ENCODE peak calls at places on chromosome 5, in eight cellular contexts. One of them, this sample, is unnamed.

GRCh38 chr5:99543841-99544240 is 615.0 kb upstream of the CHD1 start:
- DNase-seq in ovary: no peak
- DNase-seq in cardiac fibroblast: peak; percentile 1
- DNase-seq in A549: no peak
- DNase-seq in HFF-Myc: no peak
- DNase-seq in hepatocyte: no peak
- DNase-seq in AG10803: peak; percentile 0
- DNase-seq in right atrium auricular region: no peak
- DNase-seq in this sample: no peak

GRCh38 chr5:76862986-76863385 is 13.2 kb downstream of the S100Z start:
- DNase-seq in ovary: no peak
- DNase-seq in cardiac fibroblast: no peak
- DNase-seq in A549: no peak
- DNase-seq in HFF-Myc: no peak
- DNase-seq in hepatocyte: no peak
- DNase-seq in AG10803: no peak
- DNase-seq in right atrium auricular region: no peak
- DNase-seq in this sample: no peak

GRCh38 chr5:58849995-58850667 is 267.3 kb downstream of the RAB3C start:
- DNase-seq in ovary: no peak
- DNase-seq in cardiac fibroblast: peak; percentile 54
- DNase-seq in A549: peak; percentile 64
- DNase-seq in HFF-Myc: peak; percentile 11
- DNase-seq in hepatocyte: peak; percentile 84
- DNase-seq in AG10803: peak; percentile 12
- DNase-seq in right atrium auricular region: no peak
- DNase-seq in this sample: no peak

GRCh38 chr5:132497488-132497997 is 7.0 kb upstream of the IRF1 start:
- DNase-seq in ovary: peak; percentile 73
- DNase-seq in cardiac fibroblast: peak; percentile 93
- DNase-seq in A549: peak; percentile 82
- DNase-seq in HFF-Myc: peak; percentile 79
- DNase-seq in hepatocyte: peak; percentile 81
- DNase-seq in AG10803: peak; percentile 94
- DNase-seq in right atrium auricular region: peak; percentile 91
- DNase-seq in this sample: peak; percentile 76

GRCh38 chr5:138035605-138036537 is 3.0 kb upstream of the FAM13B start:
- DNase-seq in ovary: peak; percentile 36
- DNase-seq in cardiac fibroblast: peak; percentile 93
- DNase-seq in A549: peak; percentile 93
- DNase-seq in HFF-Myc: peak; percentile 80
- DNase-seq in hepatocyte: peak; percentile 93
- DNase-seq in AG10803: peak; percentile 91
- DNase-seq in right atrium auricular region: peak; percentile 68
- DNase-seq in this sample: peak; percentile 53

GRCh38 chr5:173454764-173455598 is 126.8 kb upstream of the STC2 start:
- DNase-seq in ovary: no peak
- DNase-seq in cardiac fibroblast: peak; percentile 100
- DNase-seq in A549: peak; percentile 93
- DNase-seq in HFF-Myc: peak; percentile 96
- DNase-seq in hepatocyte: peak; percentile 65
- DNase-seq in AG10803: peak; percentile 98
- DNase-seq in right atrium auricular region: peak; percentile 83
- DNase-seq in this sample: peak; percentile 99

GRCh38 chr5:111948517-111948916 is 191.5 kb upstream of the NREP start:
- DNase-seq in ovary: no peak
- DNase-seq in cardiac fibroblast: peak; percentile 97
- DNase-seq in A549: no peak
- DNase-seq in HFF-Myc: peak; percentile 84
- DNase-seq in hepatocyte: no peak
- DNase-seq in AG10803: peak; percentile 99
- DNase-seq in right atrium auricular region: no peak
- DNase-seq in this sample: peak; percentile 97

GRCh38 chr5:170302729-170303501 is 5.3 kb upstream of the LCP2 start:
- DNase-seq in ovary: peak; percentile 71
- DNase-seq in cardiac fibroblast: no peak
- DNase-seq in A549: no peak
- DNase-seq in HFF-Myc: no peak
- DNase-seq in hepatocyte: no peak
- DNase-seq in AG10803: no peak
- DNase-seq in right atrium auricular region: no peak
- DNase-seq in this sample: no peak

GRCh38 chr5:68554566-68555279 is 339.2 kb downstream of the PIK3R1 start:
- DNase-seq in ovary: no peak
- DNase-seq in cardiac fibroblast: peak; percentile 75
- DNase-seq in A549: peak; percentile 49
- DNase-seq in HFF-Myc: peak; percentile 66
- DNase-seq in hepatocyte: peak; percentile 41
- DNase-seq in AG10803: peak; percentile 89
- DNase-seq in right atrium auricular region: no peak
- DNase-seq in this sample: peak; percentile 49

GRCh38 chr5:89372176-89372575 is 489.2 kb upstream of the MEF2C start:
- DNase-seq in ovary: no peak
- DNase-seq in cardiac fibroblast: peak; percentile 64
- DNase-seq in A549: no peak
- DNase-seq in HFF-Myc: no peak
- DNase-seq in hepatocyte: no peak
- DNase-seq in AG10803: peak; percentile 3
- DNase-seq in right atrium auricular region: no peak
- DNase-seq in this sample: no peak

GRCh38 chr5:107218457-107219193 is 452.1 kb downstream of the EFNA5 start:
- DNase-seq in ovary: no peak
- DNase-seq in cardiac fibroblast: peak; percentile 75
- DNase-seq in A549: peak; percentile 9
- DNase-seq in HFF-Myc: no peak
- DNase-seq in hepatocyte: no peak
- DNase-seq in AG10803: peak; percentile 24
- DNase-seq in right atrium auricular region: no peak
- DNase-seq in this sample: no peak

GRCh38 chr5:56350595-56351170 is 117.6 kb upstream of the ANKRD55 start:
- DNase-seq in ovary: peak; percentile 64
- DNase-seq in cardiac fibroblast: peak; percentile 87
- DNase-seq in A549: peak; percentile 96
- DNase-seq in HFF-Myc: peak; percentile 81
- DNase-seq in hepatocyte: peak; percentile 85
- DNase-seq in AG10803: peak; percentile 70
- DNase-seq in right atrium auricular region: peak; percentile 79
- DNase-seq in this sample: peak; percentile 74

GRCh38 chr5:16784843-16785791 is 151.0 kb downstream of the MYO10 start:
- DNase-seq in ovary: no peak
- DNase-seq in cardiac fibroblast: peak; percentile 20
- DNase-seq in A549: no peak
- DNase-seq in HFF-Myc: no peak
- DNase-seq in hepatocyte: no peak
- DNase-seq in AG10803: no peak
- DNase-seq in right atrium auricular region: no peak
- DNase-seq in this sample: no peak

GRCh38 chr5:9431151-9431495 is 114.8 kb downstream of the SEMA5A start:
- DNase-seq in ovary: no peak
- DNase-seq in cardiac fibroblast: no peak
- DNase-seq in A549: no peak
- DNase-seq in HFF-Myc: no peak
- DNase-seq in hepatocyte: no peak
- DNase-seq in AG10803: no peak
- DNase-seq in right atrium auricular region: no peak
- DNase-seq in this sample: no peak

GRCh38 chr5:39765381-39765780 is 340.6 kb upstream of the DAB2 start:
- DNase-seq in ovary: no peak
- DNase-seq in cardiac fibroblast: peak; percentile 44
- DNase-seq in A549: no peak
- DNase-seq in HFF-Myc: no peak
- DNase-seq in hepatocyte: no peak
- DNase-seq in AG10803: peak; percentile 83
- DNase-seq in right atrium auricular region: no peak
- DNase-seq in this sample: no peak

GRCh38 chr5:8844206-8844605 is 701.7 kb downstream of the SEMA5A start:
- DNase-seq in ovary: no peak
- DNase-seq in cardiac fibroblast: no peak
- DNase-seq in A549: no peak
- DNase-seq in HFF-Myc: no peak
- DNase-seq in hepatocyte: no peak
- DNase-seq in AG10803: no peak
- DNase-seq in right atrium auricular region: no peak
- DNase-seq in this sample: no peak

GRCh38 chr5:102313907-102314306 is 17.8 kb upstream of the SLCO4C1 start:
- DNase-seq in ovary: no peak
- DNase-seq in cardiac fibroblast: no peak
- DNase-seq in A549: no peak
- DNase-seq in HFF-Myc: no peak
- DNase-seq in hepatocyte: no peak
- DNase-seq in AG10803: no peak
- DNase-seq in right atrium auricular region: no peak
- DNase-seq in this sample: no peak

GRCh38 chr5:10663531-10664183 is 97.4 kb downstream of the DAP start:
- DNase-seq in ovary: no peak
- DNase-seq in cardiac fibroblast: peak; percentile 29
- DNase-seq in A549: no peak
- DNase-seq in HFF-Myc: no peak
- DNase-seq in hepatocyte: peak; percentile 35
- DNase-seq in AG10803: peak; percentile 53
- DNase-seq in right atrium auricular region: no peak
- DNase-seq in this sample: peak; percentile 9

GRCh38 chr5:138974227-138975063 is 99.3 kb upstream of the LRRTM2 start:
- DNase-seq in ovary: peak; percentile 75
- DNase-seq in cardiac fibroblast: peak; percentile 60
- DNase-seq in A549: no peak
- DNase-seq in HFF-Myc: no peak
- DNase-seq in hepatocyte: no peak
- DNase-seq in AG10803: peak; percentile 76
- DNase-seq in right atrium auricular region: peak; percentile 78
- DNase-seq in this sample: no peak

GRCh38 chr5:637581-638450 is 25.7 kb downstream of the CEP72 start:
- DNase-seq in ovary: no peak
- DNase-seq in cardiac fibroblast: no peak
- DNase-seq in A549: no peak
- DNase-seq in HFF-Myc: no peak
- DNase-seq in hepatocyte: no peak
- DNase-seq in AG10803: no peak
- DNase-seq in right atrium auricular region: no peak
- DNase-seq in this sample: no peak

GRCh38 chr5:174612686-174613085 is 111.7 kb upstream of the MSX2 start:
- DNase-seq in ovary: no peak
- DNase-seq in cardiac fibroblast: no peak
- DNase-seq in A549: peak; percentile 66
- DNase-seq in HFF-Myc: no peak
- DNase-seq in hepatocyte: peak; percentile 57
- DNase-seq in AG10803: no peak
- DNase-seq in right atrium auricular region: no peak
- DNase-seq in this sample: no peak

GRCh38 chr5:175365866-175366265 is 78.1 kb downstream of the DRD1 start:
- DNase-seq in ovary: no peak
- DNase-seq in cardiac fibroblast: no peak
- DNase-seq in A549: no peak
- DNase-seq in HFF-Myc: no peak
- DNase-seq in hepatocyte: no peak
- DNase-seq in AG10803: no peak
- DNase-seq in right atrium auricular region: no peak
- DNase-seq in this sample: no peak

GRCh38 chr5:31086839-31087415 is 106.6 kb upstream of the CDH6 start:
- DNase-seq in ovary: no peak
- DNase-seq in cardiac fibroblast: no peak
- DNase-seq in A549: no peak
- DNase-seq in HFF-Myc: no peak
- DNase-seq in hepatocyte: no peak
- DNase-seq in AG10803: no peak
- DNase-seq in right atrium auricular region: no peak
- DNase-seq in this sample: no peak

GRCh38 chr5:98489021-98489420 is 284.4 kb upstream of the RGMB start:
- DNase-seq in ovary: no peak
- DNase-seq in cardiac fibroblast: no peak
- DNase-seq in A549: no peak
- DNase-seq in HFF-Myc: peak; percentile 76
- DNase-seq in hepatocyte: no peak
- DNase-seq in AG10803: peak; percentile 58
- DNase-seq in right atrium auricular region: no peak
- DNase-seq in this sample: no peak

GRCh38 chr5:173909205-173909604 is 21.1 kb downstream of the CPEB4 start:
- DNase-seq in ovary: no peak
- DNase-seq in cardiac fibroblast: no peak
- DNase-seq in A549: no peak
- DNase-seq in HFF-Myc: no peak
- DNase-seq in hepatocyte: no peak
- DNase-seq in AG10803: no peak
- DNase-seq in right atrium auricular region: no peak
- DNase-seq in this sample: no peak

GRCh38 chr5:155729684-155730059 is 597.3 kb upstream of the SGCD start:
- DNase-seq in ovary: peak; percentile 36
- DNase-seq in cardiac fibroblast: no peak
- DNase-seq in A549: no peak
- DNase-seq in HFF-Myc: no peak
- DNase-seq in hepatocyte: peak; percentile 39
- DNase-seq in AG10803: peak; percentile 70
- DNase-seq in right atrium auricular region: no peak
- DNase-seq in this sample: no peak

GRCh38 chr5:98836175-98836574 is 62.7 kb downstream of the RGMB start:
- DNase-seq in ovary: no peak
- DNase-seq in cardiac fibroblast: no peak
- DNase-seq in A549: no peak
- DNase-seq in HFF-Myc: no peak
- DNase-seq in hepatocyte: no peak
- DNase-seq in AG10803: no peak
- DNase-seq in right atrium auricular region: no peak
- DNase-seq in this sample: no peak

GRCh38 chr5:65760504-65761275 is 38.7 kb downstream of the NLN start:
- DNase-seq in ovary: no peak
- DNase-seq in cardiac fibroblast: peak; percentile 82
- DNase-seq in A549: peak; percentile 11
- DNase-seq in HFF-Myc: no peak
- DNase-seq in hepatocyte: peak; percentile 29
- DNase-seq in AG10803: peak; percentile 82
- DNase-seq in right atrium auricular region: no peak
- DNase-seq in this sample: no peak
- TF ChIP-seq CTCF in ovary: no peak
- TF ChIP-seq CTCF in cardiac fibroblast: peak; percentile 28
- TF ChIP-seq CTCF in A549: no peak
- TF ChIP-seq CTCF in HFF-Myc: no peak
- TF ChIP-seq CTCF in hepatocyte: peak; percentile 27
- TF ChIP-seq CTCF in AG10803: peak; percentile 65
- TF ChIP-seq CTCF in right atrium auricular region: no peak
- TF ChIP-seq CTCF in this sample: peak; percentile 21

GRCh38 chr5:127519527-127519926 is 2.1 kb downstream of the PRRC1 start:
- DNase-seq in ovary: no peak
- DNase-seq in cardiac fibroblast: peak; percentile 33
- DNase-seq in A549: no peak
- DNase-seq in HFF-Myc: no peak
- DNase-seq in hepatocyte: no peak
- DNase-seq in AG10803: peak; percentile 34
- DNase-seq in right atrium auricular region: no peak
- DNase-seq in this sample: no peak
- H3K4me3 ChIP-seq in ovary: no peak overlapping the region
- H3K4me3 ChIP-seq in cardiac fibroblast: peak overlapping the region; percentile 99
- H3K4me3 ChIP-seq in A549: no peak overlapping the region
- H3K4me3 ChIP-seq in HFF-Myc: no peak overlapping the region
- H3K4me3 ChIP-seq in hepatocyte: peak overlapping the region; percentile 98
- H3K4me3 ChIP-seq in AG10803: no peak overlapping the region
- H3K4me3 ChIP-seq in right atrium auricular region: no peak overlapping the region
- H3K4me3 ChIP-seq in this sample: no peak overlapping the region

GRCh38 chr5:20231040-20231439 is 243.0 kb upstream of the CDH18 start:
- DNase-seq in ovary: no peak
- DNase-seq in cardiac fibroblast: no peak
- DNase-seq in A549: no peak
- DNase-seq in HFF-Myc: no peak
- DNase-seq in hepatocyte: no peak
- DNase-seq in AG10803: no peak
- DNase-seq in right atrium auricular region: no peak
- DNase-seq in this sample: no peak
- TF ChIP-seq CTCF in ovary: no peak
- TF ChIP-seq CTCF in cardiac fibroblast: no peak
- TF ChIP-seq CTCF in A549: no peak
- TF ChIP-seq CTCF in HFF-Myc: no peak
- TF ChIP-seq CTCF in hepatocyte: peak; percentile 18
- TF ChIP-seq CTCF in AG10803: no peak
- TF ChIP-seq CTCF in right atrium auricular region: no peak
- TF ChIP-seq CTCF in this sample: peak; percentile 3

GRCh38 chr5:167574381-167574780 is 717.1 kb upstream of the WWC1 start:
- DNase-seq in ovary: no peak
- DNase-seq in cardiac fibroblast: no peak
- DNase-seq in A549: no peak
- DNase-seq in HFF-Myc: no peak
- DNase-seq in hepatocyte: no peak
- DNase-seq in AG10803: no peak
- DNase-seq in right atrium auricular region: no peak
- DNase-seq in this sample: no peak
- H3K4me3 ChIP-seq in ovary: no peak overlapping the region
- H3K4me3 ChIP-seq in cardiac fibroblast: no peak overlapping the region
- H3K4me3 ChIP-seq in A549: no peak overlapping the region
- H3K4me3 ChIP-seq in HFF-Myc: no peak overlapping the region
- H3K4me3 ChIP-seq in hepatocyte: peak overlapping the region; percentile 32
- H3K4me3 ChIP-seq in AG10803: peak overlapping the region; percentile 62
- H3K4me3 ChIP-seq in right atrium auricular region: no peak overlapping the region
- H3K4me3 ChIP-seq in this sample: no peak overlapping the region

This sample was measured in BJ.